ENCODE peak calls at places on chromosomes 3 and 15, in ten cellular contexts. F is breast epithelium, C is GM23338, J is spleen, M is SK-N-SH, H is transverse colon, A is HCT116, E is endothelial cell of umbilical vein, G is Panc1, W is prostate gland. B is an unnamed sample.

GRCh38 chr15:60720493-60721231 is 241.7 kb upstream of the ICE2 start:
- DNase-seq in F (no peak), C (no peak), J (no peak), M (no peak), H (no peak), A (no peak), E (no peak), G (no peak), W (no peak), B (no peak)

GRCh38 chr15:87477759-87478687 is 778.5 kb downstream of the NTRK3 start:
- DNase-seq in F (no peak), C (peak), J (no peak), M (peak), H (no peak), A (no peak), E (no peak), G (no peak), W (peak), B (no peak)

GRCh38 chr3:150410311-150411105 is 2.4 kb downstream of the TSC22D2 start:
- DNase-seq in F (peak), C (peak), J (peak), M (peak), H (peak), A (no peak), E (peak), G (no peak), W (peak), B (peak)

GRCh38 chr15:31474059-31474868 is 147.6 kb downstream of the KLF13 start:
- DNase-seq in F (no peak), C (no peak), J (peak), M (no peak), H (no peak), A (no peak), E (no peak), G (no peak), W (no peak), B (peak)

GRCh38 chr3:70108072-70108471 is 108.5 kb downstream of the SAMMSON start:
- DNase-seq in F (no peak), C (peak), J (no peak), M (peak), H (no peak), A (no peak), E (no peak), G (no peak), W (no peak), B (peak)

GRCh38 chr3:131591394-131591990 is 88.7 kb upstream of the MRPL3 start:
- DNase-seq in F (no peak), C (no peak), J (no peak), M (no peak), H (no peak), A (no peak), E (no peak), G (no peak), W (no peak), B (no peak)

GRCh38 chr3:183315739-183316138 is 62.7 kb downstream of the B3GNT5 start:
- DNase-seq in F (no peak), C (no peak), J (no peak), M (no peak), H (peak), A (no peak), E (no peak), G (no peak), W (no peak), B (no peak)

GRCh38 chr3:194257030-194257657 is 94.0 kb downstream of the CPN2 start:
- DNase-seq in F (no peak), C (no peak), J (no peak), M (no peak), H (no peak), A (no peak), E (no peak), G (no peak), W (no peak), B (peak)

GRCh38 chr3:46460051-46460450 is 4.7 kb downstream of the LTF start:
- DNase-seq in F (no peak), C (no peak), J (no peak), M (no peak), H (no peak), A (no peak), E (no peak), G (no peak), W (no peak), B (no peak)

GRCh38 chr3:141094851-141095545 is 43.9 kb downstream of the SPSB4 start:
- DNase-seq in F (no peak), C (no peak), J (no peak), M (no peak), H (peak), A (no peak), E (peak), G (no peak), W (no peak), B (no peak)

GRCh38 chr3:146655333-146655996 is 50.3 kb upstream of the PLSCR5 start:
- DNase-seq in F (no peak), C (no peak), J (no peak), M (no peak), H (no peak), A (no peak), E (peak), G (no peak), W (no peak), B (no peak)

GRCh38 chr3:10193692-10194327 is 29.1 kb downstream of the IRAK2 start:
- DNase-seq in F (no peak), C (no peak), J (peak), M (no peak), H (no peak), A (no peak), E (no peak), G (no peak), W (no peak), B (no peak)

GRCh38 chr15:30670056-30670455 is 44.1 kb downstream of the ARHGAP11B start:
- DNase-seq in F (no peak), C (no peak), J (no peak), M (no peak), H (no peak), A (no peak), E (peak), G (no peak), W (no peak), B (no peak)

GRCh38 chr3:46097691-46098241 is 70.5 kb upstream of the XCR1 start:
- DNase-seq in F (no peak), C (no peak), J (no peak), M (no peak), H (no peak), A (no peak), E (no peak), G (no peak), W (no peak), B (no peak)

GRCh38 chr15:69757186-69757585 is 304.6 kb downstream of the RPLP1 start:
- DNase-seq in F (no peak), C (no peak), J (no peak), M (no peak), H (no peak), A (no peak), E (no peak), G (no peak), W (no peak), B (no peak)

GRCh38 chr3:195063596-195064193 is 207.3 kb downstream of the XXYLT1 start:
- DNase-seq in F (no peak), C (no peak), J (peak), M (no peak), H (peak), A (no peak), E (no peak), G (no peak), W (no peak), B (peak)

GRCh38 chr15:71651750-71652186 is 158.6 kb upstream of the NR2E3 start:
- DNase-seq in F (no peak), C (peak), J (no peak), M (no peak), H (peak), A (peak), E (peak), G (peak), W (peak), B (peak)

GRCh38 chr15:58434334-58434888 is 2.6 kb downstream of the LIPC start:
- DNase-seq in F (no peak), C (no peak), J (no peak), M (no peak), H (no peak), A (no peak), E (no peak), G (no peak), W (no peak), B (no peak)

GRCh38 chr15:41263891-41264351 is 32.9 kb downstream of the CHP1 start:
- DNase-seq in F (no peak), C (peak), J (no peak), M (no peak), H (no peak), A (no peak), E (no peak), G (no peak), W (no peak), B (no peak)

GRCh38 chr3:7876741-7877297 is 624.8 kb upstream of the LMCD1 start:
- DNase-seq in F (no peak), C (no peak), J (no peak), M (no peak), H (no peak), A (peak), E (peak), G (no peak), W (no peak), B (no peak)

GRCh38 chr3:179068779-179069530 is 2.7 kb downstream of the ZMAT3 start:
- DNase-seq in F (no peak), C (peak), J (no peak), M (peak), H (peak), A (no peak), E (peak), G (no peak), W (no peak), B (no peak)

GRCh38 chr3:106428565-106428994 is 559.8 kb upstream of the CBLB start:
- DNase-seq in F (no peak), C (no peak), J (no peak), M (peak), H (peak), A (no peak), E (peak), G (no peak), W (no peak), B (no peak)

GRCh38 chr15:89349212-89349558 is 14.6 kb upstream of the POLG start:
- DNase-seq in F (no peak), C (no peak), J (no peak), M (no peak), H (no peak), A (no peak), E (no peak), G (no peak), W (no peak), B (no peak)

GRCh38 chr3:65664436-65664835 is 374.3 kb downstream of the MAGI1 start:
- DNase-seq in F (no peak), C (no peak), J (no peak), M (no peak), H (no peak), A (no peak), E (no peak), G (no peak), W (no peak), B (no peak)

GRCh38 chr3:186098740-186099139 is 10.1 kb downstream of the ETV5 start:
- DNase-seq in F (no peak), C (no peak), J (no peak), M (no peak), H (no peak), A (no peak), E (no peak), G (no peak), W (no peak), B (no peak)

GRCh38 chr15:53759333-53759975 is at the start of gene WDR72:
- DNase-seq in F (no peak), C (peak), J (no peak), M (peak), H (peak), A (no peak), E (no peak), G (no peak), W (no peak), B (no peak)

GRCh38 chr15:66489179-66489791 is 8.3 kb downstream of the SNAPC5 start:
- DNase-seq in F (no peak), C (no peak), J (no peak), M (no peak), H (no peak), A (no peak), E (no peak), G (no peak), W (no peak), B (no peak)

GRCh38 chr15:31458591-31458990 is 132.0 kb downstream of the KLF13 start:
- DNase-seq in F (no peak), C (no peak), J (no peak), M (no peak), H (no peak), A (no peak), E (no peak), G (no peak), W (no peak), B (peak)

GRCh38 chr15:80844011-80844732 is 65.0 kb downstream of the CEMIP start:
- DNase-seq in F (no peak), C (no peak), J (no peak), M (no peak), H (no peak), A (no peak), E (no peak), G (no peak), W (no peak), B (no peak)

GRCh38 chr3:72461787-72462186 is 386.5 kb downstream of the SHQ1 start:
- DNase-seq in F (no peak), C (no peak), J (no peak), M (no peak), H (no peak), A (no peak), E (no peak), G (no peak), W (no peak), B (no peak)

GRCh38 chr3:11903447-11903846 is 56.8 kb upstream of the TAMM41 start:
- DNase-seq in F (no peak), C (no peak), J (no peak), M (no peak), H (no peak), A (no peak), E (no peak), G (no peak), W (no peak), B (no peak)

GRCh38 chr3:4270726-4271125 is 32.4 kb upstream of the SETMAR start:
- DNase-seq in F (no peak), C (no peak), J (no peak), M (no peak), H (no peak), A (no peak), E (no peak), G (no peak), W (no peak), B (no peak)

GRCh38 chr3:125461896-125462295 is 58.1 kb downstream of the SNX4 start:
- DNase-seq in F (no peak), C (no peak), J (no peak), M (no peak), H (no peak), A (no peak), E (no peak), G (no peak), W (no peak), B (no peak)

GRCh38 chr3:173690542-173690941 is 293.0 kb downstream of the NLGN1 start:
- DNase-seq in F (no peak), C (no peak), J (no peak), M (no peak), H (no peak), A (no peak), E (no peak), G (no peak), W (no peak), B (no peak)

GRCh38 chr15:95025924-95026728 is 794.8 kb downstream of the MCTP2 start:
- DNase-seq in F (no peak), C (peak), J (no peak), M (peak), H (peak), A (peak), E (peak), G (no peak), W (no peak), B (peak)

GRCh38 chr3:197912770-197913476 is 37.1 kb upstream of the RPL35A start:
- DNase-seq in F (no peak), C (no peak), J (peak), M (no peak), H (peak), A (no peak), E (no peak), G (no peak), W (no peak), B (no peak)

GRCh38 chr3:101868534-101869464 is 19.5 kb downstream of the NFKBIZ start:
- DNase-seq in F (no peak), C (no peak), J (no peak), M (no peak), H (peak), A (no peak), E (peak), G (no peak), W (no peak), B (peak)

GRCh38 chr15:33608714-33609113 is 297.9 kb downstream of the RYR3 start:
- DNase-seq in F (no peak), C (peak), J (no peak), M (peak), H (no peak), A (no peak), E (no peak), G (no peak), W (no peak), B (no peak)
- TF ChIP-seq CTCF in F (no peak), C (peak), J (no peak), M (peak), H (no peak), A (peak), E (no peak), G (peak), W (no peak), B (no peak)

GRCh38 chr3:129745253-129745652 is 138.8 kb upstream of the PLXND1 start:
- DNase-seq in F (no peak), C (peak), J (no peak), M (no peak), H (peak), A (no peak), E (no peak), G (no peak), W (no peak), B (no peak)
- TF ChIP-seq POLR2AphosphoS5 in F (no peak), C (no peak), J (no peak), M (no peak), H (no peak), A (no peak), E (no peak), G (no peak), W (no peak), B (no peak)

GRCh38 chr15:62857411-62857853 is 185.1 kb upstream of the TPM1 start:
- DNase-seq in F (no peak), C (no peak), J (no peak), M (no peak), H (no peak), A (no peak), E (no peak), G (no peak), W (no peak), B (no peak)
- H3K27ac ChIP-seq in F (peak), C (no peak), J (no peak), M (no peak), H (no peak), A (no peak), E (no peak), G (peak), W (no peak), B (no peak)

DNA sequence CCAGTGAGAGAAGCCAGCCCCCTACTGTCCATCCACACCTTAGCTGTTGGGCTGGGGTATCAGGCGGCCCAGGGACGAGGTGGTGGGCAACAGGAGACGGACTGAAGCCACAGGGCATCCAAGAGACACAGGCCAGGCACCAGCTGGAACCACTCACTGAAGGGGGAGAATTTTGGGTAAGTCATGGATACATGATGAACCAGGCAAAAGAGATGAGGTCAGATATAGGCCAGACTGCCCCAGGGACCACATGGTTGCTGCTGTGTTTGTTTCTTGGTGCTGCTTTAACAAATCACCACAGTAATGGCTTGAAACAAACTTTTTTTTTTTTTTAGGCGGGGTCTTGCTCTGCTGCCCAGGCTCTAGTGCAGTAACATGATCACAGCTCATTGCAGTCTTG is 66.4 kb downstream of the SEMA5B start:
- DNase-seq in F (no peak), C (no peak), J (no peak), M (no peak), H (peak), A (no peak), E (no peak), G (no peak), W (no peak), B (no peak)
- TF ChIP-seq CTCF in F (no peak), C (no peak), J (no peak), M (no peak), H (no peak), A (no peak), E (no peak), G (no peak), W (no peak), B (no peak)

GRCh38 chr3:158273646-158274045 is 163.8 kb downstream of the RSRC1 start:
- DNase-seq in F (no peak), C (no peak), J (no peak), M (no peak), H (no peak), A (no peak), E (no peak), G (no peak), W (no peak), B (no peak)

GRCh38 chr3:158269896-158270295 is 160.0 kb downstream of the RSRC1 start:
- DNase-seq in F (no peak), C (no peak), J (no peak), M (no peak), H (no peak), A (no peak), E (no peak), G (no peak), W (no peak), B (no peak)

GRCh38 chr3:158267015-158267414 is 157.1 kb downstream of the RSRC1 start:
- DNase-seq in F (no peak), C (no peak), J (no peak), M (no peak), H (no peak), A (no peak), E (no peak), G (no peak), W (no peak), B (no peak)

DNA sequence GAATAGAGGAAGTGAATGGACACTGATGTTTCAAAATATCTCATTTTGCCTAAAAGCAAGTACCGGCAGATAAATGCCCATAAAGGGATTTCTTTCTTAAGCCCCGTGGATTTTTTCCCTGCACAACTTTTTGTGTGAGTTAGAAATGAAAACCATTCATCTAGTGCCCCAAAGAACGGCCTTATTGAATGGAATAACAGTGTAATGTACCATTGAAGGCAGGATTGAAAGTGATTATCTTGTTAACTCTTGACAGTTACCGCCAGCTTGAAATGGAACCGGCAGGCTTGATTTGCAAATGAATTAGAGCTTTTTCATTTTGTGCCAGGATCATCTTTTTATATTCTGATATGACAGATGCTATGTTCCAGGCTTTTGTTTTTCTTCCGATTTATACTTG is 162.2 kb downstream of the RSRC1 start:
- DNase-seq in F (no peak), C (no peak), J (no peak), M (no peak), H (no peak), A (no peak), E (no peak), G (no peak), W (no peak), B (no peak)
- TF ChIP-seq POLR2AphosphoS5 in F (no peak), C (no peak), J (no peak), M (no peak), H (no peak), A (no peak), E (no peak), G (no peak), W (no peak), B (no peak)

DNA sequence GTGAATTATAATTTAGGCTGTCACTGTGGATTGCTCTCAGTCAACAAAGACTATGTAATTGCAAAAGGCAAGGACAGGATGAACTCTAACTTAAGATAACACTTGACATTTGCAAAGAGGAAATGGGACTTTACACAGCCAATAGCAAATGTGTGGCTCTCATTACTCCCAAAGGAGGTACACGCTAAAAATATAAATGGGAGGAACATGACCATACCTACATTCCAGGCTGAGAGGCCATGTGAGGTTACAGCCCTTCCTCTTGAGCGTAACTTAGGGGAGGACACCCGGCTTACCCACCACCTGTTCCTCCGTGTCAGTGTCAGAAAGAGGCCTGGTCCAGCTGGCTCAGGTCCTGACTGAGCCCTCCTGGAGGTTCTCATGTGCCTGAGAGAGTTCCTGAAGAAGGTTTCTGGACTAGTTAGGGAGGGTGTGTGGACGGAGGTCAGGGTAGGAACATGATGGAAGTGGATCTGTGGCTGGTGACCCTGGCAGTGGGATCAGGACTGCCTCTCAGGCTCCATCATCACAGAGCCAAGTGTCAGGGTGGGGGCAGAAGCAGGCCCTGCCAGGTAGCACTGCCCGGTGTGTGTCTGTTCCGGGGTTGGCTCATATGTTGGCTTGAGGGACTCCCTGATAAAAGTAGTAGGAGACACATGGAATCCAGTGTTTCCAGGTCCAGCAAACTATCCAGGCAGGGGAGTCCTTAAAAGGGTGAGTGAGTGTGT is 7.9 kb downstream of the POPDC2 start:
- DNase-seq in F (no peak), C (no peak), J (no peak), M (no peak), H (no peak), A (no peak), E (no peak), G (no peak), W (no peak), B (no peak)
- H3K27ac ChIP-seq in F (peak), C (no peak), J (peak), M (no peak), H (no peak), A (no peak), E (no peak), G (no peak), W (no peak), B (peak)